ENCODE peak calls at places on chromosomes 12 and 14, in nine cellular contexts. Z is lower leg skin, M is A549, N is stomach, I is transverse colon, W is IMR-90, U is prostate gland, Q is heart left ventricle, E is adrenal gland. G is an unnamed sample.

GRCh38 chr12:115934046-115934445 is 343.4 kb downstream of the MED13L start:
- DNase-seq in Z (peak), M (no peak), N (no peak), I (no peak), W (no peak), U (no peak), Q (no peak), E (no peak), G (no peak)

GRCh38 chr14:35229495-35230089 is 62.6 kb upstream of the PSMA6 start:
- DNase-seq in Z (no peak), M (no peak), N (no peak), I (no peak), W (no peak), U (no peak), Q (no peak), E (no peak), G (peak)

GRCh38 chr14:99003646-99004045 is 268.4 kb downstream of the BCL11B start:
- DNase-seq in Z (no peak), M (no peak), N (no peak), I (no peak), W (no peak), U (no peak), Q (no peak), E (no peak), G (no peak)

GRCh38 chr12:75334384-75335030 is at the start of gene GLIPR1L1:
- DNase-seq in Z (peak), M (peak), N (peak), I (peak), W (peak), U (peak), Q (peak), E (peak), G (peak)

GRCh38 chr14:76718306-76719075 is 42.8 kb upstream of the VASH1 start:
- DNase-seq in Z (no peak), M (no peak), N (no peak), I (no peak), W (no peak), U (no peak), Q (no peak), E (no peak), G (no peak)

GRCh38 chr14:76497550-76498484 is 121.9 kb downstream of the ESRRB start:
- DNase-seq in Z (no peak), M (peak), N (no peak), I (no peak), W (no peak), U (no peak), Q (peak), E (no peak), G (peak)

GRCh38 chr12:109710747-109711595 is 2.7 kb upstream of the FAM222A start:
- DNase-seq in Z (no peak), M (peak), N (no peak), I (no peak), W (peak), U (no peak), Q (no peak), E (no peak), G (no peak)

GRCh38 chr12:47123730-47124129 is 44.0 kb upstream of the AMIGO2 start:
- DNase-seq in Z (no peak), M (no peak), N (no peak), I (no peak), W (no peak), U (no peak), Q (no peak), E (no peak), G (no peak)

GRCh38 chr14:65062096-65063075 is 39.9 kb downstream of the MAX start:
- DNase-seq in Z (no peak), M (no peak), N (no peak), I (no peak), W (no peak), U (no peak), Q (no peak), E (no peak), G (no peak)

GRCh38 chr14:104753528-104754212 is 723 bp downstream of the SIVA1 start:
- DNase-seq in Z (no peak), M (no peak), N (no peak), I (peak), W (no peak), U (no peak), Q (no peak), E (no peak), G (no peak)

GRCh38 chr12:82593901-82594396 is 92.8 kb upstream of the TMTC2 start:
- DNase-seq in Z (no peak), M (no peak), N (no peak), I (no peak), W (no peak), U (no peak), Q (no peak), E (no peak), G (no peak)

GRCh38 chr14:93114068-93114710 is 1.5 kb downstream of the ITPK1 start:
- DNase-seq in Z (no peak), M (no peak), N (no peak), I (no peak), W (no peak), U (no peak), Q (no peak), E (no peak), G (peak)

GRCh38 chr12:105897311-105897725 is 241.4 kb downstream of the NUAK1 start:
- DNase-seq in Z (peak), M (no peak), N (no peak), I (no peak), W (no peak), U (no peak), Q (no peak), E (no peak), G (no peak)

GRCh38 chr12:124510301-124510970 is 57.0 kb downstream of the NCOR2 start:
- DNase-seq in Z (no peak), M (peak), N (peak), I (peak), W (no peak), U (no peak), Q (peak), E (no peak), G (peak)

GRCh38 chr14:76761198-76761848 is at the start of gene VASH1:
- DNase-seq in Z (no peak), M (peak), N (peak), I (peak), W (peak), U (peak), Q (peak), E (peak), G (peak)

GRCh38 chr12:119959435-119959834 is 29.6 kb upstream of the BICDL1 start:
- DNase-seq in Z (no peak), M (no peak), N (no peak), I (no peak), W (no peak), U (peak), Q (no peak), E (no peak), G (no peak)

GRCh38 chr14:51394391-51394790 is 154.3 kb downstream of the TMX1 start:
- DNase-seq in Z (no peak), M (no peak), N (no peak), I (no peak), W (peak), U (peak), Q (no peak), E (no peak), G (no peak)

GRCh38 chr14:90387201-90387600 is 9.6 kb upstream of the CALM1 start:
- DNase-seq in Z (no peak), M (no peak), N (no peak), I (no peak), W (peak), U (no peak), Q (no peak), E (no peak), G (no peak)

GRCh38 chr12:118420673-118421072 is 44.3 kb downstream of the SUDS3 start:
- DNase-seq in Z (no peak), M (no peak), N (no peak), I (no peak), W (no peak), U (no peak), Q (no peak), E (no peak), G (no peak)

GRCh38 chr12:107404981-107405380 is 280.6 kb upstream of the PWP1 start:
- DNase-seq in Z (no peak), M (peak), N (no peak), I (peak), W (peak), U (no peak), Q (no peak), E (peak), G (peak)

GRCh38 chr12:106675651-106676435 is 93.0 kb downstream of the RFX4 start:
- DNase-seq in Z (no peak), M (no peak), N (no peak), I (no peak), W (no peak), U (no peak), Q (no peak), E (no peak), G (no peak)

GRCh38 chr14:61647704-61648103 is 47.6 kb upstream of the HIF1A start:
- DNase-seq in Z (no peak), M (no peak), N (no peak), I (no peak), W (no peak), U (no peak), Q (no peak), E (no peak), G (no peak)

GRCh38 chr14:67697006-67697405 is 1.4 kb upstream of the RDH11 start:
- DNase-seq in Z (no peak), M (no peak), N (no peak), I (no peak), W (no peak), U (no peak), Q (no peak), E (no peak), G (no peak)

GRCh38 chr14:31510222-31510621 is 22.4 kb upstream of the GPR33 start:
- DNase-seq in Z (no peak), M (peak), N (no peak), I (no peak), W (peak), U (no peak), Q (no peak), E (no peak), G (peak)

GRCh38 chr14:94918896-94919295 is 149.0 kb upstream of the GSC start:
- DNase-seq in Z (no peak), M (peak), N (no peak), I (peak), W (no peak), U (no peak), Q (no peak), E (no peak), G (no peak)

GRCh38 chr12:52975204-52975603 is 26.3 kb downstream of the KRT18 start:
- DNase-seq in Z (no peak), M (no peak), N (no peak), I (no peak), W (peak), U (no peak), Q (no peak), E (no peak), G (no peak)

GRCh38 chr14:50362791-50363733 is 33.6 kb downstream of the CDKL1 start:
- DNase-seq in Z (no peak), M (no peak), N (no peak), I (no peak), W (peak), U (no peak), Q (no peak), E (no peak), G (no peak)

GRCh38 chr12:123269980-123270379 is 1.7 kb downstream of the CDK2AP1 start:
- DNase-seq in Z (no peak), M (no peak), N (no peak), I (no peak), W (no peak), U (no peak), Q (no peak), E (no peak), G (no peak)

GRCh38 chr12:9831720-9832119 is 4.4 kb downstream of the KLRF1 start:
- DNase-seq in Z (no peak), M (no peak), N (no peak), I (no peak), W (no peak), U (no peak), Q (no peak), E (no peak), G (no peak)

GRCh38 chr14:69592923-69593677 is 18.3 kb upstream of the SUSD6 start:
- DNase-seq in Z (no peak), M (no peak), N (no peak), I (no peak), W (peak), U (no peak), Q (no peak), E (no peak), G (no peak)

GRCh38 chr14:71320734-71321555 is 413.7 kb downstream of the PCNX1 start:
- DNase-seq in Z (peak), M (peak), N (peak), I (peak), W (peak), U (peak), Q (peak), E (peak), G (peak)

GRCh38 chr14:71324767-71325272 is 417.6 kb downstream of the PCNX1 start:
- DNase-seq in Z (no peak), M (no peak), N (no peak), I (peak), W (peak), U (no peak), Q (no peak), E (peak), G (peak)

GRCh38 chr14:71321556-71322315 is 414.5 kb downstream of the PCNX1 start:
- DNase-seq in Z (peak), M (peak), N (no peak), I (no peak), W (peak), U (peak), Q (no peak), E (peak), G (peak)

GRCh38 chr14:71320107-71320733 is 413.0 kb downstream of the PCNX1 start:
- DNase-seq in Z (peak), M (peak), N (peak), I (peak), W (peak), U (peak), Q (peak), E (peak), G (peak)

DNA sequence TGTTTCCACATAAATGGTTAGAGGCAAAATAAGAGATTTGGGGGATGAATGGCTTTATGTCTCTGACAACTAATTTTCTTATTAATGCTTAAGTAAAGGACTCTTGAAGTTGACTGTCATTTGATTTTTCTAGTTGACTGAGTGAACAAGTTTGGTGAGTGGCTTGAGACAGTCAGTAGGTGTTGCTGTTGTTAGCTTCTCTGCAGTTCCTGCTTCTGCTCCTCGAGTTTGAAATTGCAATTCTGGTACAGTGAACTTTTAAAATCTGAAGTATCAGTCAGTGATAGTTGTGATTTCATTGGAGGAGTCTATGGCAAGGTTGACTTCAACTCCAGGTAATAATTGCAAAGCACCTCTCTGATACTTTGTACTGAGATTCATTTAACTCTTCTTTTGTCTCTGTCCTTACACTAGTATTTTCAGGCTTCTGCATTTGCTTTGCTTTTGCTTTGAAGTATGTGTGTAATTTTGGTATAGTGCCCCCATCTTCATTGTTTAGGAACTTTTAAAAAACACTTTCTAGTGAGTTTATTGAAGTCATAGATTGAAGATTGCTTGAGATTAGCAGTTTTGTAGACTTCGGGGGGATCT is 415.5 kb downstream of the PCNX1 start:
- DNase-seq in Z (no peak), M (peak), N (no peak), I (no peak), W (peak), U (no peak), Q (no peak), E (no peak), G (peak)
- H3K4me3 ChIP-seq in Z (no peak), M (no peak), N (no peak), I (peak), W (peak), U (no peak), Q (no peak), E (peak), G (no peak)

DNA sequence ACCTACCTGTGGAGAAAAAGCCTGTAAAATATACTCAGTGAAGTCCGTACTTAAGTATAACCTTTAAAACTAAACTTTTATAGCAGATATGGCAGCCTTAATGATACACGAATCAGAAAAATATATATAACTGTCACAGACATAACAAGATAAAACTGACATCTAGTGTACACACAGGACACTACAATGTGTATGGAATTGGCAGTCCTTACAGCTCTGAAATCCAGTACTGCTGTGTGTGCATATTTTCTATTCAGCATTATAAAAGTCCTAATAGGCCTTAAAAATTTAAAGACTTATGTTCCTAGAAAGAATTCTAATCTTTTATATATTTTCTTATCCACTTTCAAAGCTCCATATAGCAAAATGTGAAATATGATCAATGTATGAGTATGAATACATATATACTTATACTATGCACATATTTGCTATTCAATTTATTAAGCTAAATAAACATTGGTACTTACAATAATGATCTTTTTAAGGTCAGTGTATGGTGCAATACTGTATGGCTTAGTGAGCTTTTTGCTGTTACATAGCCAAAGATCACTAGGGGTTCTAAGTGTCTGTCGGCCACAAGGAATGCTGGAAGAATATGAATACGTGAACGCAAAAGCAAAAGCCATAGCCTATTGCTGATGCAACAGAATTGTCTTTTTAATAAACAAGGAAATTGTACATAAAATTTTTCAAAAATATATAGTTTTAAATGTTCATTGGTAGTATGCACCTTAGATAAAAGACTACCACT is 69.2 kb downstream of the C2CD5 start:
- DNase-seq in Z (no peak), M (peak), N (no peak), I (no peak), W (no peak), U (no peak), Q (no peak), E (no peak), G (no peak)
- TF ChIP-seq CTCF in Z (no peak), M (no peak), N (no peak), I (no peak), W (no peak), U (no peak), Q (no peak), E (no peak), G (no peak)

DNA sequence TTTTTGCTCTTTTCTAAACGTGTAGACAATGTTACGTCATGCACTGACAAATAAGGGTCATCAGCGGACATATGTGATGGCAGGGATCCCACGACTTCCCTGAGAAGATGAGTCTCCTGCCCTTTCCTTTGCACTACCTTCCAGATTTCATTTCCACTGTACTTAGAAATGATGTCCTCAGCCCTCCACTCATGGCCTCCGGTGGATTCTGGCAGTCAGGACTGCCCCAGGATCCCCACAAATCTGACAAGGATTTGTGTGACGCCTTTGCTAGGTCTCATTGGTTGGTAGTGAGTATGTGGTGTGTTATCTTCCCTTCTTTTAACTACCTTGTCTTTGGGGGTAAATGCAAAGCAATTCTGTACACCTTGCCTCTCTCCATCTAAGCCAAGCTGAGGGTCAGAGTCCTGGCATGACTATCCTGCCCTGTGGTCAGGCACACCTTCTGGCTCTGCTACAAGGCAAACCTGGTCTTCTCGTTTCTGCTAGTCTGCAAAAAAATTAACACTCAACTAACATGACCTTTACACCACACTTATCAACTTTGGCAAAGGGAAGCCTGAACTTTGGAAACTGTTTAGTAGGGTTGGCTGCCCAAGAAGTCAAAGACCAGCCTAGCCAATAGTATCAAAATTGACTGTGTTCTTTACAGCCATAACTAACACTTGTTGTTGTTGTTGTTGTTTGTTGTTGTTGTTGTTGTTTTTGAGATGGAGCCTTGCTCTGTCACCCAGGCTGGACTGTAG is 17.3 kb upstream of the DHRS4 start:
- DNase-seq in Z (no peak), M (no peak), N (peak), I (no peak), W (no peak), U (no peak), Q (no peak), E (no peak), G (no peak)
- TF ChIP-seq POLR2A in Z (no peak), M (no peak), N (no peak), I (no peak), W (no peak), U (no peak), Q (no peak), E (no peak), G (no peak)

DNA sequence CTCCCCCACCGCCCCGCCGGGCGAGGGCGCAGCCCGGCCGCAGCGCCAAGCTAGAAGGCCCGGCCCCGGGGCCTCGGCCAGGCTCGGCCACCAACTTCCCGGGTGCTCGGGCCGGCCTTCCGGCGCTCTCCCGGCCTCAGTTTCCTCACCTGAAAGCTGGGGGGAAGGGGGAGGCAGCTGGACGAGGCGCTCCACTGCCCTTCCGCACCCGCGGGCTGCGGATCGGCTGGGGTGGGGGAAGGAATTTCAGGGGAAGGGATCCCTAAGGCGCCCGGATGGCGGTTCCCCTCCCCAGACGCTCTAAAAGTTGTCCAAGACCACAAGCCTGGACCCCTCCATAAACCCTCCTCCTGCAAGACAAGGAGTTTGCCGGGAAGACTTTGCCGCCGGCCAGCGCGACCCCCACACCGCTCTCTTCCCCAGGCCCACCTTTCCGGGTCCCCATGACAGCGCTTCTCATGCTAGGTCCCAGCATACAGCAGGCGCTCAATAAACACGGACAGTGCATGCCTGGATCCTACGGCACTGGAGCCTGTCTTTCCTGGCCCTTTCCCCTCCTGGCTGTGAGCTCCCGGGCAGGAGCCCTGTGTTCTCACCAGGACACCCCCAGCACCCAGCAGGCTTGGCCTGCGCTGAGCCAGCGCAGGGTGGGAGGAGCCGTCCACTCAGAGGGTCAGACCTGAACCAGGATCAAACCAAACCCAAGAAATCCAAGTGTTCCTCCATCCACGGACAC is 18.1 kb downstream of the BEGAIN start:
- DNase-seq in Z (no peak), M (no peak), N (no peak), I (no peak), W (no peak), U (no peak), Q (no peak), E (no peak), G (no peak)
- H3K4me3 ChIP-seq in Z (no peak), M (peak), N (peak), I (no peak), W (no peak), U (peak), Q (peak), E (peak), G (no peak)

GRCh38 chr14:72863216-72864006 is 30.5 kb downstream of the DPF3 start:
- DNase-seq in Z (no peak), M (no peak), N (no peak), I (no peak), W (no peak), U (no peak), Q (no peak), E (no peak), G (no peak)

GRCh38 chr14:72869407-72870329 is 24.2 kb downstream of the DPF3 start:
- DNase-seq in Z (no peak), M (no peak), N (no peak), I (no peak), W (no peak), U (no peak), Q (no peak), E (no peak), G (no peak)

GRCh38 chr14:72864712-72865365 is 29.1 kb downstream of the DPF3 start:
- DNase-seq in Z (no peak), M (no peak), N (no peak), I (no peak), W (peak), U (no peak), Q (no peak), E (peak), G (no peak)

GRCh38 chr14:72868500-72868899 is 25.4 kb downstream of the DPF3 start:
- DNase-seq in Z (no peak), M (no peak), N (no peak), I (no peak), W (no peak), U (no peak), Q (no peak), E (no peak), G (no peak)
- TF ChIP-seq CTCF in Z (no peak), M (no peak), N (no peak), I (no peak), W (no peak), U (no peak), Q (no peak), E (no peak), G (no peak)

G was measured in NB4.